ENCODE peak calls at places on chromosomes 6 and 20, in six cellular contexts. One of them, this sample, is unnamed.

GRCh38 chr6:153131037-153131981 is at the start of gene RGS17:
- DNase-seq in AG04450: peak
- DNase-seq in ACHN: peak
- DNase-seq in T-helper 22 cell: no peak
- DNase-seq in ascending aorta: no peak
- DNase-seq in non-pigmented ciliary epithelial cell: no peak
- DNase-seq in this sample: peak

GRCh38 chr20:11979306-11980128 is 61.8 kb downstream of the BTBD3 start:
- DNase-seq in T-helper 22 cell: no peak
- DNase-seq in non-pigmented ciliary epithelial cell: no peak
- DNase-seq in AG04450: no peak
- DNase-seq in ascending aorta: no peak
- DNase-seq in ACHN: no peak
- DNase-seq in this sample: no peak

GRCh38 chr20:35443003-35443402 is 5.0 kb upstream of the GDF5 start:
- DNase-seq in ACHN: no peak
- DNase-seq in non-pigmented ciliary epithelial cell: no peak
- DNase-seq in ascending aorta: no peak
- DNase-seq in T-helper 22 cell: no peak
- DNase-seq in AG04450: no peak
- DNase-seq in this sample: no peak

GRCh38 chr6:13369591-13369990 is 41.3 kb upstream of the TBC1D7 start:
- DNase-seq in non-pigmented ciliary epithelial cell: no peak
- DNase-seq in ascending aorta: no peak
- DNase-seq in T-helper 22 cell: no peak
- DNase-seq in ACHN: no peak
- DNase-seq in AG04450: no peak
- DNase-seq in this sample: no peak

GRCh38 chr6:26571592-26572296 is 25.0 kb upstream of the ABT1 start:
- DNase-seq in T-helper 22 cell: no peak
- DNase-seq in ACHN: peak
- DNase-seq in non-pigmented ciliary epithelial cell: no peak
- DNase-seq in AG04450: peak
- DNase-seq in ascending aorta: no peak
- DNase-seq in this sample: peak

GRCh38 chr6:108798672-108799355 is 49.4 kb upstream of the ARMC2 start:
- DNase-seq in ACHN: peak
- DNase-seq in non-pigmented ciliary epithelial cell: no peak
- DNase-seq in ascending aorta: no peak
- DNase-seq in AG04450: no peak
- DNase-seq in T-helper 22 cell: peak
- DNase-seq in this sample: peak

GRCh38 chr20:57647006-57647932 is 27.0 kb upstream of the ZBP1 start:
- DNase-seq in AG04450: no peak
- DNase-seq in ACHN: no peak
- DNase-seq in non-pigmented ciliary epithelial cell: no peak
- DNase-seq in T-helper 22 cell: no peak
- DNase-seq in ascending aorta: no peak
- DNase-seq in this sample: no peak

GRCh38 chr6:157825243-157825904 is 2.3 kb downstream of the SNX9 start:
- DNase-seq in non-pigmented ciliary epithelial cell: no peak
- DNase-seq in ascending aorta: no peak
- DNase-seq in T-helper 22 cell: no peak
- DNase-seq in AG04450: no peak
- DNase-seq in ACHN: no peak
- DNase-seq in this sample: no peak

GRCh38 chr6:161406633-161407032 is 132.8 kb upstream of the AGPAT4 start:
- DNase-seq in T-helper 22 cell: no peak
- DNase-seq in AG04450: peak
- DNase-seq in non-pigmented ciliary epithelial cell: peak
- DNase-seq in ACHN: peak
- DNase-seq in ascending aorta: no peak
- DNase-seq in this sample: no peak

GRCh38 chr6:2021713-2022125 is 223.7 kb downstream of the GMDS start:
- DNase-seq in ACHN: no peak
- DNase-seq in AG04450: peak
- DNase-seq in non-pigmented ciliary epithelial cell: no peak
- DNase-seq in T-helper 22 cell: no peak
- DNase-seq in ascending aorta: no peak
- DNase-seq in this sample: no peak

GRCh38 chr20:46399401-46399800 is 7.0 kb downstream of the ELMO2 start:
- DNase-seq in non-pigmented ciliary epithelial cell: no peak
- DNase-seq in T-helper 22 cell: no peak
- DNase-seq in ACHN: no peak
- DNase-seq in AG04450: no peak
- DNase-seq in ascending aorta: no peak
- DNase-seq in this sample: no peak